ENCODE peak calls at places on chromosomes 2 and 18, in five cellular contexts. One of them, this sample, is unnamed.

GRCh38 chr2:60480089-60480773 is 73.2 kb downstream of the BCL11A start:
- DNase-seq in astrocyte: no peak
- DNase-seq in esophagus squamous epithelium: no peak
- DNase-seq in lower lobe of right lung: no peak
- DNase-seq in breast epithelium: no peak
- DNase-seq in this sample: no peak

GRCh38 chr2:224281374-224281773 is 120.5 kb downstream of the FAM124B start:
- DNase-seq in astrocyte: no peak
- DNase-seq in esophagus squamous epithelium: no peak
- DNase-seq in lower lobe of right lung: no peak
- DNase-seq in breast epithelium: no peak
- DNase-seq in this sample: no peak

GRCh38 chr2:94861308-94862152 is 9.7 kb upstream of the TEKT4 start:
- DNase-seq in astrocyte: no peak
- DNase-seq in esophagus squamous epithelium: no peak
- DNase-seq in lower lobe of right lung: peak
- DNase-seq in breast epithelium: no peak
- DNase-seq in this sample: peak

GRCh38 chr2:200756618-200757321 is 54.9 kb upstream of the BZW1 start:
- DNase-seq in astrocyte: peak
- DNase-seq in esophagus squamous epithelium: no peak
- DNase-seq in lower lobe of right lung: no peak
- DNase-seq in breast epithelium: no peak
- DNase-seq in this sample: peak

GRCh38 chr2:172704072-172704936 is 31.3 kb upstream of the RAPGEF4 start:
- DNase-seq in astrocyte: no peak
- DNase-seq in esophagus squamous epithelium: no peak
- DNase-seq in lower lobe of right lung: no peak
- DNase-seq in breast epithelium: no peak
- DNase-seq in this sample: no peak

GRCh38 chr2:225010804-225011203 is 31.5 kb downstream of the DOCK10 start:
- DNase-seq in astrocyte: peak
- DNase-seq in esophagus squamous epithelium: no peak
- DNase-seq in lower lobe of right lung: no peak
- DNase-seq in breast epithelium: no peak
- DNase-seq in this sample: no peak

GRCh38 chr2:235238537-235238936 is 255.3 kb upstream of the AGAP1 start:
- DNase-seq in astrocyte: peak
- DNase-seq in esophagus squamous epithelium: no peak
- DNase-seq in lower lobe of right lung: peak
- DNase-seq in breast epithelium: no peak
- DNase-seq in this sample: peak

GRCh38 chr2:134401081-134401497 is 147.2 kb downstream of the MGAT5 start:
- DNase-seq in astrocyte: no peak
- DNase-seq in esophagus squamous epithelium: no peak
- DNase-seq in lower lobe of right lung: no peak
- DNase-seq in breast epithelium: no peak
- DNase-seq in this sample: no peak

GRCh38 chr2:8518986-8519669 is 162.7 kb upstream of the ID2 start:
- DNase-seq in astrocyte: no peak
- DNase-seq in esophagus squamous epithelium: no peak
- DNase-seq in lower lobe of right lung: no peak
- DNase-seq in breast epithelium: no peak
- DNase-seq in this sample: no peak

GRCh38 chr2:217691920-217692666 is 310.7 kb downstream of the TNS1 start:
- DNase-seq in astrocyte: peak
- DNase-seq in esophagus squamous epithelium: no peak
- DNase-seq in lower lobe of right lung: peak
- DNase-seq in breast epithelium: peak
- DNase-seq in this sample: no peak

GRCh38 chr18:37586641-37587225 is 21.1 kb upstream of the CELF4 start:
- DNase-seq in astrocyte: no peak
- DNase-seq in esophagus squamous epithelium: no peak
- DNase-seq in lower lobe of right lung: no peak
- DNase-seq in breast epithelium: no peak
- DNase-seq in this sample: no peak

GRCh38 chr2:216148983-216149382 is 39.8 kb downstream of the XRCC5 start:
- DNase-seq in astrocyte: no peak
- DNase-seq in esophagus squamous epithelium: no peak
- DNase-seq in lower lobe of right lung: no peak
- DNase-seq in breast epithelium: no peak
- DNase-seq in this sample: no peak

GRCh38 chr2:41763091-41763490 is 284.7 kb upstream of the PKDCC start:
- DNase-seq in astrocyte: no peak
- DNase-seq in esophagus squamous epithelium: no peak
- DNase-seq in lower lobe of right lung: no peak
- DNase-seq in breast epithelium: no peak
- DNase-seq in this sample: no peak

GRCh38 chr2:29082804-29083495 is 8.6 kb upstream of the PCARE start:
- DNase-seq in astrocyte: no peak
- DNase-seq in esophagus squamous epithelium: no peak
- DNase-seq in lower lobe of right lung: no peak
- DNase-seq in breast epithelium: no peak
- DNase-seq in this sample: no peak

GRCh38 chr2:219457784-219458369 is 23.2 kb downstream of the SPEG start:
- DNase-seq in astrocyte: no peak
- DNase-seq in esophagus squamous epithelium: no peak
- DNase-seq in lower lobe of right lung: no peak
- DNase-seq in breast epithelium: no peak
- DNase-seq in this sample: no peak

GRCh38 chr2:77521482-77521881 is 694 bp downstream of the LRRTM4 start:
- DNase-seq in astrocyte: no peak
- DNase-seq in esophagus squamous epithelium: no peak
- DNase-seq in lower lobe of right lung: no peak
- DNase-seq in breast epithelium: no peak
- DNase-seq in this sample: no peak
- H3K27ac ChIP-seq in astrocyte: no peak
- H3K27ac ChIP-seq in esophagus squamous epithelium: no peak
- H3K27ac ChIP-seq in lower lobe of right lung: no peak
- H3K27ac ChIP-seq in breast epithelium: no peak
- H3K27ac ChIP-seq in this sample: no peak

DNA sequence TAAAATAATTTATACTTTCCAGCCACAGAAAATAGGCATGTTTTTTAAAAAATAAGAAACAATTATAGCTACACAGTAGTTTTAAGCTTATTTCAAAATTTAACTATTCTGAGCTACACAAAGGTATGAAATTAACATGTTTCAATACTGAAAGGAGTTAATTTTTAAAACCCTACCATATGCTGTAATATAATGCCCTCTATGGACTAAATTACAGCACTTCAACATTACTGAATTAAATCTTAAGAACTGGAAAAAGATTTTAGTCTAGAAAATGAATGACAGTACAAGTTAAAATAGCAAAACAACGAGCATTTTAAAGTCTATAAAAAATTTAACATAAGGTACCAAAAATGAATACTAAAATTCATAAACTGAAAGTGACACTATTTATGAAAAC is 36.3 kb downstream of the RTN4 start:
- DNase-seq in astrocyte: no peak
- DNase-seq in esophagus squamous epithelium: no peak
- DNase-seq in lower lobe of right lung: no peak
- DNase-seq in breast epithelium: no peak
- DNase-seq in this sample: no peak
- H3K4me3 ChIP-seq in astrocyte: no peak
- H3K4me3 ChIP-seq in esophagus squamous epithelium: no peak
- H3K4me3 ChIP-seq in lower lobe of right lung: no peak
- H3K4me3 ChIP-seq in breast epithelium: no peak
- H3K4me3 ChIP-seq in this sample: no peak

GRCh38 chr18:26652501-26652900 is 104.1 kb upstream of the KCTD1 start:
- DNase-seq in astrocyte: no peak
- DNase-seq in esophagus squamous epithelium: no peak
- DNase-seq in lower lobe of right lung: no peak
- DNase-seq in breast epithelium: no peak
- DNase-seq in this sample: no peak

GRCh38 chr18:26646897-26647296 is 98.5 kb upstream of the KCTD1 start:
- DNase-seq in astrocyte: no peak
- DNase-seq in esophagus squamous epithelium: no peak
- DNase-seq in lower lobe of right lung: no peak
- DNase-seq in breast epithelium: no peak
- DNase-seq in this sample: no peak

GRCh38 chr18:26649193-26649543 is 100.8 kb upstream of the KCTD1 start:
- DNase-seq in astrocyte: no peak
- DNase-seq in esophagus squamous epithelium: no peak
- DNase-seq in lower lobe of right lung: no peak
- DNase-seq in breast epithelium: no peak
- DNase-seq in this sample: no peak

GRCh38 chr18:26648509-26649192 is 100.3 kb upstream of the KCTD1 start:
- DNase-seq in astrocyte: no peak
- DNase-seq in esophagus squamous epithelium: no peak
- DNase-seq in lower lobe of right lung: no peak
- DNase-seq in breast epithelium: no peak
- DNase-seq in this sample: no peak

DNA sequence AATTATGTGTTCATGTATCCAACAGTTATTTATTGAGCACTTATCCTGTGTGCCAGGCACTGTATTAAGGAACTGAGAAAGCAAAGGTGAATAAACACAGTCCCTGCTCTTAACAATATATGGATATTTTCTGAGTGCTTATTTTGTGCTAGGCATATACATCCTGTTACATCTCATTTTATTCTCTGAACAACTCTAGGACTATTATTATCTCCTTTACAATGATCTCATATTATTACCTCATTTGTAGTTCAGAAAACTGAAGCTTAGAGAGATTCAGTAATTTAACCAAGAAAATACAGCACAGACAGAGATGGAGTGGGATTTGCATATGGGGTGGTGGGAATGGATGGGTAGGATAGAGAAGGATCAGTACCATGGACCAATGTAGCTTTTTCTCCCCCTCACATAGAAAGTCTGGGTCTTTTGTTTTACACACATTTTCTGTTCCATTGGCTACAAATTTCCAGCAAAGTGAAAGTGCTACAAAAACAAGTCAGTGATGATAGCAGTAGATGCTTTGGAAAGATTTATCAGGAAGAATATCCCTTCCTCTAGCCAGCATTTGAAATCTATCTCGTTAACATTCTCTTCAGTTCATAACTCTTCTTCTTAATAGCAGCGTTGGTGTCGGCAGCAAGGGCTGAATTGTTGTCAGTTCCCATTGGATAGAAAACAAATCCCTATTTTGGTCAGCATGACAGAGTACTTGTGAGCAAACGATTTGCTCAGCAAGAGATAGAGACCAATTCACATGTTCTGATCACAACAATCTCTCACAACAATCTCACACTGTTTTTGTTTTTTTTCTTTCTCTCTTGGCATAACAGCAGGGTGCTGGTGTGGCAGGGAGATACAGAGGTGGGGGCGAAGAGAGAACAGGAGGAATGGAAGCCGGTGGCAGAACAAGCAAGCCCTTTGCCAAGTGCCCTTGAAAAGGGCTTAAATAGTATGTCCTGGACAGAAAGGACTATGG is 102.2 kb upstream of the KCTD1 start:
- DNase-seq in astrocyte: no peak
- DNase-seq in esophagus squamous epithelium: no peak
- DNase-seq in lower lobe of right lung: no peak
- DNase-seq in breast epithelium: no peak
- DNase-seq in this sample: no peak
- H3K27ac ChIP-seq in astrocyte: no peak
- H3K27ac ChIP-seq in esophagus squamous epithelium: peak
- H3K27ac ChIP-seq in lower lobe of right lung: no peak
- H3K27ac ChIP-seq in breast epithelium: peak
- H3K27ac ChIP-seq in this sample: no peak

DNA sequence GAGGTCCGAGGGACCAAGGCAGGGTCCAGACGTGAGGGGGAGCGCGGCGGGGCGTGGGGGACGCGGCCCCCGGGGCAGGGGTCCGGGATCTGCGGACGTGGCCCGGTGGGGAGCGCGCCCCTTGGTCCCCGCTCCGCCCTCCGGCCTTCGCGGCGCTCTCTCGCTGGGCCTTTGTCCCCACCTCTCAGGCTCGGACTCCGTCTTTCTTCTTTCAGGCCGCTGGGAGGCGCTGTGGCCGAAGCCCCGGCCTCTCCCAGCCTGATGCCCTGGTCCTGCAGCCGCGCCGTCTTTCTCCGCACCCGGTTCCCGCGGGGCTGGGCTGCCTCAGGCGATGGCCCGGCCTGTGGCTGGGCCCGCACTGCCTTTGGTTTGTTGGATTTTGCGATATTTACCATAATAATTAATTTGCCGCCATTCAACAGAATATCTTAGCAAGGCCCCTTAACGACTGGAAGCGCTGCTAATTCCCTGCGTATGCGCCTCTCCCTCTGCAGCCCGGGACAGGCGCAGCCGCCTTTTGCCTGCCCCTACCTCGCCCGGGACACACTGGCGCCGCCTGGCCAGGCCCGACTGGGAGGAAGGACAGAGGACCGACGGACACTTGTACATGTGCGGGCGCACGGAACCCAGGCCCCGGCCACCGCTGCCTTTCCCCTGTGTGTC is 10.8 kb downstream of the SIX3 start:
- DNase-seq in astrocyte: no peak
- DNase-seq in esophagus squamous epithelium: no peak
- DNase-seq in lower lobe of right lung: peak
- DNase-seq in breast epithelium: no peak
- DNase-seq in this sample: no peak
- H3K4me3 ChIP-seq in astrocyte: peak
- H3K4me3 ChIP-seq in esophagus squamous epithelium: peak
- H3K4me3 ChIP-seq in lower lobe of right lung: peak
- H3K4me3 ChIP-seq in breast epithelium: peak
- H3K4me3 ChIP-seq in this sample: no peak

DNA sequence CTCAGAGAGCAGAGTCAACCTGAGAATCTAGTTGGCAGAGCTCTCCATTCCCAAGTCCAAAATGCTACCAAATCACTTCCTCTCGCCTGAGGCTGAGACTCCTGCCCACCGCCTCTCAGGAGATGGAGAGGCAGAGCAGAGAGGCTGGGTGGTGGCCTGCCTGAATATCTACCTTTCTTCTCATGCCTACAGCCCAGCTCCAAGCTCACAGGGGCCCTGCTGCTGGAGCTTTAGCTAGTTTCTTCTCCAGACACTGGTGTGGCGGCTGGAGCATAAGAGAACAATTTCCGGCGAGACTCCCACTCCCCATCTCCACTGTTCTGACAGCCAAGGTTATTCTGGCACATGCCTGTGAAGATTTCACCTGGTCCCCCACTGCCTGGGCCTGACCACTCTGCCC is 8.1 kb upstream of the CYP26B1 start:
- DNase-seq in astrocyte: no peak
- DNase-seq in esophagus squamous epithelium: no peak
- DNase-seq in lower lobe of right lung: no peak
- DNase-seq in breast epithelium: peak
- DNase-seq in this sample: no peak
- H3K27ac ChIP-seq in astrocyte: no peak
- H3K27ac ChIP-seq in esophagus squamous epithelium: no peak
- H3K27ac ChIP-seq in lower lobe of right lung: no peak
- H3K27ac ChIP-seq in breast epithelium: no peak
- H3K27ac ChIP-seq in this sample: no peak

This sample was measured in SJSA1.